ENCODE peak calls at places on chromosome 11, in eight cellular contexts. Y is B cell, A is MV-4-11, S is psoas muscle, T is right atrium auricular region, U is astrocyte of the spinal cord, E is ecto neural progenitor cell, I is substantia nigra. X is an unnamed sample.

GRCh38 chr11:26778000-26778757 is 56.3 kb upstream of the SLC5A12 start:
- DNase-seq in U (peak; percentile 83), E (no peak), Y (no peak), T (no peak), I (no peak), A (no peak), S (no peak), X (no peak)

GRCh38 chr11:5541427-5541826 is 6.9 kb downstream of the OR52H1 start:
- DNase-seq in E (no peak), S (no peak), A (no peak), I (no peak), T (no peak), U (no peak), Y (no peak), X (no peak)

GRCh38 chr11:130180491-130180890 is 20.9 kb downstream of the ST14 start:
- DNase-seq in I (no peak), E (no peak), Y (no peak), A (peak; percentile 42), S (no peak), T (no peak), U (peak; percentile 35), X (peak; percentile 43)

GRCh38 chr11:24496728-24497396 is at the start of gene LUZP2:
- DNase-seq in Y (no peak), I (peak; percentile 44), T (no peak), U (peak; percentile 38), E (peak; percentile 79), S (peak; percentile 16), A (no peak), X (peak; percentile 38)

GRCh38 chr11:35099278-35100018 is 39.5 kb upstream of the CD44 start:
- DNase-seq in U (peak; percentile 75), Y (no peak), T (no peak), I (no peak), S (no peak), E (no peak), A (no peak), X (no peak)

GRCh38 chr11:2471048-2471803 is 26.4 kb downstream of the KCNQ1 start:
- DNase-seq in T (peak; percentile 51), Y (no peak), E (no peak), A (no peak), I (no peak), U (no peak), S (no peak), X (no peak)

GRCh38 chr11:123556633-123557032 is 97.8 kb downstream of the SCN3B start:
- DNase-seq in E (no peak), I (no peak), A (no peak), T (no peak), U (no peak), S (no peak), Y (no peak), X (no peak)

GRCh38 chr11:17992916-17993315 is 19.9 kb downstream of the SERGEF start:
- DNase-seq in S (no peak), T (no peak), A (no peak), I (peak; percentile 63), U (no peak), Y (no peak), E (no peak), X (no peak)

GRCh38 chr11:120815260-120816100 is 208.4 kb upstream of the TBCEL start:
- DNase-seq in T (no peak), A (no peak), Y (no peak), S (no peak), U (no peak), I (no peak), E (no peak), X (no peak)

GRCh38 chr11:121892131-121892681 is 223.8 kb downstream of the BLID start:
- DNase-seq in U (peak; percentile 86), I (no peak), T (no peak), Y (no peak), E (no peak), S (peak; percentile 42), A (no peak), X (no peak)

GRCh38 chr11:9001736-9002135 is 2.1 kb downstream of the NRIP3 start:
- DNase-seq in U (peak; percentile 84), Y (no peak), T (no peak), S (no peak), E (no peak), A (peak; percentile 94), I (no peak), X (no peak)

GRCh38 chr11:35969089-35970046 is 25.5 kb downstream of the LDLRAD3 start:
- DNase-seq in I (no peak), Y (no peak), U (peak; percentile 43), E (no peak), S (no peak), T (no peak), A (no peak), X (peak; percentile 50)

X was measured in lower lobe of right lung.